ENCODE peak calls at places on chromosomes 13 and 19, in five cellular contexts. H is H1, J is K562, G is GM12878, B is HepG2. M is an unnamed sample.

GRCh38 chr13:101018720-101019119 is 344.1 kb upstream of the TMTC4 start:
- DNase-seq in H (no peak), J (no peak), G (no peak), B (no peak), M (no peak)

GRCh38 chr19:46860125-46860845 is 512 bp upstream of the ARHGAP35 start:
- DNase-seq in H (peak), J (peak), G (peak), B (peak), M (peak)

GRCh38 chr13:98022210-98022609 is 68.7 kb downstream of the IPO5 start:
- DNase-seq in H (no peak), J (no peak), G (no peak), B (peak), M (no peak)

GRCh38 chr13:71303144-71303543 is 563.9 kb downstream of the DACH1 start:
- DNase-seq in H (no peak), J (no peak), G (no peak), B (no peak), M (peak)

GRCh38 chr13:50731400-50731799 is 112.1 kb downstream of the DLEU7 start:
- DNase-seq in H (no peak), J (no peak), G (peak), B (no peak), M (no peak)

GRCh38 chr19:6744381-6745288 is 5.2 kb downstream of the TRIP10 start:
- DNase-seq in H (no peak), J (no peak), G (no peak), B (no peak), M (no peak)

GRCh38 chr19:38076337-38076736 is 147.7 kb downstream of the DPF1 start:
- DNase-seq in H (no peak), J (no peak), G (no peak), B (no peak), M (no peak)

GRCh38 chr19:45752639-45753038 is 16.4 kb downstream of the SIX5 start:
- DNase-seq in H (no peak), J (no peak), G (no peak), B (no peak), M (no peak)

GRCh38 chr19:46720516-46721239 is 3.8 kb upstream of the PRKD2 start:
- DNase-seq in H (no peak), J (no peak), G (no peak), B (no peak), M (no peak)

GRCh38 chr19:40960780-40961179 is 30.3 kb upstream of the CYP2B6 start:
- DNase-seq in H (no peak), J (no peak), G (no peak), B (no peak), M (no peak)

GRCh38 chr19:32308436-32309077 is 36.9 kb upstream of the ZNF507 start:
- DNase-seq in H (no peak), J (no peak), G (no peak), B (no peak), M (no peak)

GRCh38 chr19:15562861-15563260 is 52.2 kb upstream of the CYP4F8 start:
- DNase-seq in H (no peak), J (no peak), G (no peak), B (peak), M (no peak)

GRCh38 chr19:2428027-2428690 is 773 bp upstream of the TIMM13 start:
- DNase-seq in H (peak), J (no peak), G (no peak), B (no peak), M (peak)

GRCh38 chr19:55247621-55248099 is 11.2 kb downstream of the PPP6R1 start:
- DNase-seq in H (no peak), J (no peak), G (no peak), B (no peak), M (no peak)

GRCh38 chr19:28021316-28022185 is 1191.4 kb downstream of the UQCRFS1 start:
- DNase-seq in H (no peak), J (no peak), G (no peak), B (no peak), M (no peak)

GRCh38 chr19:51103811-51104470 is 4.3 kb downstream of the CTU1 start:
- DNase-seq in H (no peak), J (no peak), G (no peak), B (no peak), M (peak)

GRCh38 chr19:23527797-23528196 is 132.5 kb upstream of the ZNF91 start:
- DNase-seq in H (no peak), J (no peak), G (peak), B (no peak), M (peak)

GRCh38 chr13:45807520-45808099 is 43.9 kb downstream of the SIAH3 start:
- DNase-seq in H (no peak), J (peak), G (peak), B (peak), M (peak)

GRCh38 chr13:37491661-37492060 is 106.9 kb downstream of the POSTN start:
- DNase-seq in H (no peak), J (no peak), G (no peak), B (no peak), M (no peak)

GRCh38 chr13:75480691-75481175 is 1.2 kb downstream of the TBC1D4 start:
- DNase-seq in H (peak), J (peak), G (no peak), B (peak), M (peak)

GRCh38 chr13:37429976-37430375 is 168.6 kb downstream of the POSTN start:
- DNase-seq in H (no peak), J (no peak), G (no peak), B (no peak), M (no peak)

GRCh38 chr13:54449922-54450321 is 1421.3 kb downstream of the OLFM4 start:
- DNase-seq in H (no peak), J (no peak), G (no peak), B (no peak), M (peak)

GRCh38 chr13:55345197-55345596 is 1795.5 kb upstream of the PRR20A start:
- DNase-seq in H (no peak), J (no peak), G (no peak), B (no peak), M (no peak)

GRCh38 chr13:99992912-99993311 is 11.3 kb downstream of the ZIC2 start:
- DNase-seq in H (no peak), J (no peak), G (no peak), B (no peak), M (no peak)

GRCh38 chr19:4730740-4731171 is 7.1 kb upstream of the DPP9 start:
- DNase-seq in H (peak), J (peak), G (no peak), B (no peak), M (peak)

GRCh38 chr13:91312324-91312723 is 35.2 kb upstream of the MIR17HG start:
- DNase-seq in H (no peak), J (no peak), G (no peak), B (no peak), M (peak)
- H3K4me2 ChIP-seq in H (no peak), J (no peak), G (no peak), B (no peak), M (no peak)

GRCh38 chr19:33444993-33445751 is 71.7 kb downstream of the CEBPG start:
- DNase-seq in H (no peak), J (no peak), G (no peak), B (no peak), M (no peak)

GRCh38 chr19:33441828-33442227 is 68.3 kb downstream of the CEBPG start:
- DNase-seq in H (no peak), J (no peak), G (no peak), B (no peak), M (no peak)

GRCh38 chr19:33442706-33443105 is 69.2 kb downstream of the CEBPG start:
- DNase-seq in H (no peak), J (no peak), G (no peak), B (no peak), M (no peak)

GRCh38 chr19:33444238-33444992 is 70.9 kb downstream of the CEBPG start:
- DNase-seq in H (no peak), J (no peak), G (no peak), B (no peak), M (no peak)

DNA sequence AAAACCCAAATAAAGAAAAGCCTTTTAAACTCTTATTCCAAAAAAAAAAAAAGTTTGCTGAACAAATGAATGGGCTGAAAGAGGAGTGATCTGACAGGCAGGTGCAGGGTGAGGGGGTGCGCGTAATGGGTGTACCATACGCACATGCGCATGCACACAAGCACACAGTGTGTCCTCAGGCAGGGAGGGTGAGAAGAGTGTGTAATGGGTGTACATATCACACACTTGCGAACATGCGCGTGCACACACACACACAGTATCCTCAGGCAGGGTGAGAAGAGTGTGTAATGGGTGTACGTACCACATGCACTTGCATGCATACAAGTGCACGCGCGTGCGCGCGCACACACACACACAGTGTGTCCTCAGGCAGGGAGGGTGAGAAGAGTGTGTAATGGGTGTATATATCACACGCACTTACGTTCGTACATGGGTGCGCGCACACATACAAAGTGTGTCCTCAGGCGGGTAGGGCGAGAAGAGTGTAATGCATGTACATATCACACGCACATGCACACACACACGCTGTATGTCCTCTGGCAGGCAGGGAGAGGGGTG is 70.2 kb downstream of the CEBPG start:
- DNase-seq in H (no peak), J (no peak), G (no peak), B (no peak), M (no peak)
- TF ChIP-seq CREB1 in H (no peak), J (no peak), G (no peak), B (no peak), M (no peak)

GRCh38 chr19:18397242-18398202 is at the start of gene LRRC25:
- DNase-seq in H (peak), J (peak), G (no peak), B (no peak), M (peak)
- H3K4me2 ChIP-seq in H (peak), J (peak), G (peak), B (peak), M (peak)

DNA sequence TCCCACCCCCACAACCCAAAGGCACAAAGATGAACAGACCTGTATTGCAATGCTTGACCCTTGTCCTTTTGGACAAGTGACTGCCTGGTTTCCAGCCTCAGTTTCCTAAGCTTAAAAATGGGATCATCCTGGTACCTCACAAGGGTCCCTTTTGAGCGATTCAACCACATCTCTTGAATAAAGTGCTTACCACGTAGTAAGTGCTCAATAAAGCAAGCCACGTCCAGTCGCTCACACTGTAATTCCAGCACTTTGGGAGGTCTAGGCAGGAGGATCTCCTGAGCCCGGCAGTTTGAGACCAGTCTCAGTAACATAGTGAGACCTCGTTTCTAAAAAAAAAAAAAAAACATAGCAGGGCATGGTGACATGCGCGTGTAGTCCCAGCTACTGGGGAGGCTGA is 1.2 kb downstream of the DLL3 start:
- DNase-seq in H (no peak), J (no peak), G (no peak), B (no peak), M (no peak)
- TF ChIP-seq CREB1 in H (no peak), J (no peak), G (no peak), B (no peak), M (no peak)

DNA sequence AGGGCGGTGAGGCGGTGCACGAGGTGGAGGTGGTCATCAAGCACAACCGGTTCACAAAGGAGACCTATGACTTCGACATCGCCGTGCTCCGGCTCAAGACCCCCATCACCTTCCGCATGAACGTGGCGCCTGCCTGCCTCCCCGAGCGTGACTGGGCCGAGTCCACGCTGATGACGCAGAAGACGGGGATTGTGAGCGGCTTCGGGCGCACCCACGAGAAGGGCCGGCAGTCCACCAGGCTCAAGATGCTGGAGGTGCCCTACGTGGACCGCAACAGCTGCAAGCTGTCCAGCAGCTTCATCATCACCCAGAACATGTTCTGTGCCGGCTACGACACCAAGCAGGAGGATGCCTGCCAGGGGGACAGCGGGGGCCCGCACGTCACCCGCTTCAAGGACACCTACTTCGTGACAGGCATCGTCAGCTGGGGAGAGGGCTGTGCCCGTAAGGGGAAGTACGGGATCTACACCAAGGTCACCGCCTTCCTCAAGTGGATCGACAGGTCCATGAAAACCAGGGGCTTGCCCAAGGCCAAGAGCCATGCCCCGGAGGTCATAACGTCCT is 9.4 kb upstream of the PROZ start:
- DNase-seq in H (peak), J (no peak), G (no peak), B (no peak), M (no peak)
- H3K4me2 ChIP-seq in H (no peak), J (no peak), G (no peak), B (no peak), M (no peak)

GRCh38 chr19:13017306-13018036 is 22.2 kb downstream of the NFIX start:
- DNase-seq in H (peak), J (no peak), G (no peak), B (no peak), M (peak)
- TF ChIP-seq CREB1 in H (no peak), J (no peak), G (no peak), B (no peak), M (no peak)